ENCODE peak calls at places on chromosomes 6 and 20, in nine cellular contexts. One of them, this sample, is unnamed.

GRCh38 chr6:70210462-70210861 is 92.4 kb downstream of the COL9A1 start:
- DNase-seq in GM23248: peak; percentile 17
- DNase-seq in neural progenitor cell: no peak
- DNase-seq in trophoblast cell: no peak
- DNase-seq in MM.1S: no peak
- DNase-seq in NT2/D1: no peak
- DNase-seq in GM12878: no peak
- DNase-seq in PC-3: peak; percentile 24
- DNase-seq in astrocyte: no peak
- DNase-seq in this sample: no peak

GRCh38 chr6:14635933-14636599 is 518.5 kb downstream of the CD83 start:
- DNase-seq in GM23248: no peak
- DNase-seq in neural progenitor cell: no peak
- DNase-seq in trophoblast cell: no peak
- DNase-seq in MM.1S: peak; percentile 67
- DNase-seq in NT2/D1: no peak
- DNase-seq in GM12878: peak; percentile 30
- DNase-seq in PC-3: no peak
- DNase-seq in astrocyte: no peak
- DNase-seq in this sample: no peak

GRCh38 chr6:170289971-170290305 is 940 bp downstream of the DLL1 start:
- DNase-seq in GM23248: no peak
- DNase-seq in neural progenitor cell: no peak
- DNase-seq in trophoblast cell: no peak
- DNase-seq in MM.1S: no peak
- DNase-seq in NT2/D1: no peak
- DNase-seq in GM12878: no peak
- DNase-seq in PC-3: no peak
- DNase-seq in astrocyte: no peak
- DNase-seq in this sample: no peak

GRCh38 chr6:1554881-1555569 is 54.7 kb upstream of the FOXC1 start:
- DNase-seq in GM23248: peak; percentile 84
- DNase-seq in neural progenitor cell: peak; percentile 78
- DNase-seq in trophoblast cell: no peak
- DNase-seq in MM.1S: peak; percentile 47
- DNase-seq in NT2/D1: no peak
- DNase-seq in GM12878: no peak
- DNase-seq in PC-3: peak; percentile 46
- DNase-seq in astrocyte: peak; percentile 20
- DNase-seq in this sample: peak; percentile 80

GRCh38 chr6:6824381-6824780 is 235.9 kb downstream of the LY86 start:
- DNase-seq in GM23248: no peak
- DNase-seq in neural progenitor cell: no peak
- DNase-seq in trophoblast cell: no peak
- DNase-seq in MM.1S: no peak
- DNase-seq in NT2/D1: no peak
- DNase-seq in GM12878: no peak
- DNase-seq in PC-3: no peak
- DNase-seq in astrocyte: no peak
- DNase-seq in this sample: no peak

GRCh38 chr6:24472181-24472580 is 17.2 kb downstream of the GPLD1 start:
- DNase-seq in GM23248: no peak
- DNase-seq in neural progenitor cell: no peak
- DNase-seq in trophoblast cell: no peak
- DNase-seq in MM.1S: no peak
- DNase-seq in NT2/D1: no peak
- DNase-seq in GM12878: no peak
- DNase-seq in PC-3: peak; percentile 74
- DNase-seq in astrocyte: no peak
- DNase-seq in this sample: peak; percentile 44

GRCh38 chr6:31822038-31822821 is 5.3 kb upstream of the HSPA1B start:
- DNase-seq in GM23248: peak; percentile 90
- DNase-seq in neural progenitor cell: peak; percentile 67
- DNase-seq in trophoblast cell: peak; percentile 59
- DNase-seq in MM.1S: peak; percentile 86
- DNase-seq in NT2/D1: no peak
- DNase-seq in GM12878: no peak
- DNase-seq in PC-3: peak; percentile 92
- DNase-seq in astrocyte: peak; percentile 60
- DNase-seq in this sample: peak; percentile 90

GRCh38 chr20:14264869-14265268 is 72.5 kb downstream of the FLRT3 start:
- DNase-seq in GM23248: peak; percentile 63
- DNase-seq in neural progenitor cell: no peak
- DNase-seq in trophoblast cell: no peak
- DNase-seq in MM.1S: peak; percentile 7
- DNase-seq in NT2/D1: no peak
- DNase-seq in GM12878: no peak
- DNase-seq in PC-3: peak; percentile 53
- DNase-seq in astrocyte: no peak
- DNase-seq in this sample: peak; percentile 57

GRCh38 chr6:35478259-35478658 is 10.1 kb downstream of the RPL10A start:
- DNase-seq in GM23248: no peak
- DNase-seq in neural progenitor cell: no peak
- DNase-seq in trophoblast cell: no peak
- DNase-seq in MM.1S: no peak
- DNase-seq in NT2/D1: no peak
- DNase-seq in GM12878: no peak
- DNase-seq in PC-3: no peak
- DNase-seq in astrocyte: no peak
- DNase-seq in this sample: no peak

GRCh38 chr6:146111864-146112263 is 83.0 kb downstream of the GRM1 start:
- DNase-seq in GM23248: no peak
- DNase-seq in neural progenitor cell: no peak
- DNase-seq in trophoblast cell: no peak
- DNase-seq in MM.1S: no peak
- DNase-seq in NT2/D1: no peak
- DNase-seq in GM12878: no peak
- DNase-seq in PC-3: no peak
- DNase-seq in astrocyte: no peak
- DNase-seq in this sample: no peak

GRCh38 chr6:148620579-148621298 is 126.1 kb upstream of the UST start:
- DNase-seq in GM23248: no peak
- DNase-seq in neural progenitor cell: no peak
- DNase-seq in trophoblast cell: no peak
- DNase-seq in MM.1S: no peak
- DNase-seq in NT2/D1: no peak
- DNase-seq in GM12878: peak; percentile 21
- DNase-seq in PC-3: no peak
- DNase-seq in astrocyte: no peak
- DNase-seq in this sample: no peak

GRCh38 chr20:25355191-25355590 is 35.4 kb downstream of the ABHD12 start:
- DNase-seq in GM23248: no peak
- DNase-seq in neural progenitor cell: no peak
- DNase-seq in trophoblast cell: no peak
- DNase-seq in MM.1S: no peak
- DNase-seq in NT2/D1: no peak
- DNase-seq in GM12878: no peak
- DNase-seq in PC-3: no peak
- DNase-seq in astrocyte: no peak
- DNase-seq in this sample: no peak

GRCh38 chr6:116396451-116396850 is 25.7 kb downstream of the DSE start:
- DNase-seq in GM23248: no peak
- DNase-seq in neural progenitor cell: no peak
- DNase-seq in trophoblast cell: no peak
- DNase-seq in MM.1S: no peak
- DNase-seq in NT2/D1: no peak
- DNase-seq in GM12878: no peak
- DNase-seq in PC-3: no peak
- DNase-seq in astrocyte: peak; percentile 56
- DNase-seq in this sample: peak; percentile 36

DNA sequence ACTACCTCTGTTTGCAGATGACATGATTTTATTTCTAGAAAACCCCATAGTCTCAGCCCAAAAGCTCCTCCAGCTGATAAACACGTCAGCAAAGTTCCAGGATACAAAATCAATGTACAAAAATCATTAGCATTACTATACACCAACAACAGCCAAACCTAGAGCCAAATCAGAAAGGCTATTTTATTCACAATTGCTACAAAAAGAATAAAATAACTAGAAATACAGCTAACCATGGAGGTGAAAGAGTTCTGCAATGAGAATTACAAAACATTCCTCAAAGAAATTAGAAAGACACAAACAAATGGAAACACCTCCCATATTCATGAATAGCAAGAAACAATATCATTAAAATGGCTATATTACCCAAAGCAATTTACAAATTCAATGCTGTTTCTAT is 65.6 kb upstream of the HTR1E start:
- DNase-seq in GM23248: no peak
- DNase-seq in neural progenitor cell: no peak
- DNase-seq in trophoblast cell: peak; percentile 17
- DNase-seq in MM.1S: peak; percentile 30
- DNase-seq in NT2/D1: no peak
- DNase-seq in GM12878: no peak
- DNase-seq in PC-3: no peak
- DNase-seq in astrocyte: no peak
- DNase-seq in this sample: peak; percentile 25
- H3K4me1 ChIP-seq in GM23248: no peaks in the 10 kb centered on the region
- H3K4me1 ChIP-seq in neural progenitor cell: no peaks in the 10 kb centered on the region
- H3K4me1 ChIP-seq in trophoblast cell: no peaks in the 10 kb centered on the region
- H3K4me1 ChIP-seq in MM.1S: no peaks in the 10 kb centered on the region
- H3K4me1 ChIP-seq in NT2/D1: no peaks in the 10 kb centered on the region
- H3K4me1 ChIP-seq in GM12878: no peaks in the 10 kb centered on the region
- H3K4me1 ChIP-seq in PC-3: no peaks in the 10 kb centered on the region
- H3K4me1 ChIP-seq in astrocyte: no peaks in the 10 kb centered on the region
- H3K4me1 ChIP-seq in this sample: no peaks in the 10 kb centered on the region

GRCh38 chr6:135936606-135937005 is 85.1 kb downstream of the PDE7B start:
- DNase-seq in GM23248: peak; percentile 97
- DNase-seq in neural progenitor cell: no peak
- DNase-seq in trophoblast cell: peak; percentile 62
- DNase-seq in MM.1S: no peak
- DNase-seq in NT2/D1: no peak
- DNase-seq in GM12878: no peak
- DNase-seq in PC-3: peak; percentile 96
- DNase-seq in astrocyte: peak; percentile 96
- DNase-seq in this sample: peak; percentile 95
- H3K9ac ChIP-seq in GM23248: peak overlapping the region; percentile 79
- H3K9ac ChIP-seq in neural progenitor cell: no peak overlapping the region
- H3K9ac ChIP-seq in trophoblast cell: no peak overlapping the region
- H3K9ac ChIP-seq in MM.1S: no peak overlapping the region
- H3K9ac ChIP-seq in NT2/D1: no peak overlapping the region
- H3K9ac ChIP-seq in GM12878: no peak overlapping the region
- H3K9ac ChIP-seq in PC-3: peak overlapping the region; percentile 77
- H3K9ac ChIP-seq in astrocyte: peak overlapping the region; percentile 79
- H3K9ac ChIP-seq in this sample: peak overlapping the region; percentile 61

DNA sequence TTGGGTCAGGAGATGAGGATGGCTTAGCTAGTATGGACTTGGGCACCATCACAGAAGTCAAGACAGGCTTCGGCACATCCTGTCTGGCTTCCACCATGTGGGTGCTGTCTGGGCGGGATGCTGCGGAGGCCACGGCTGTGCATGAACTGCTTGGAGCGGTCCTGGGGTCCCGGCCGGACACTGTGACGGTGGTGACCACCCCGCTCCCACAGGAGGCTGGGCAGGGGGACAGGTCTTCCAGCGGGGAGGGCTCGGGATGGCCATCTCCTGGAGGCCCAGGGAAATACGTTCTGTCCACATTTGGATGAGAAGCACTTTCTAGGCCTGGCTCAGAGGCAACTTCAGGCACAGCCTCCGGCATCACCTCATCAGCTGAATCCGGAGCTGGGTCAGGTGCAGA is 32.1 kb upstream of the TCFL5 start:
- DNase-seq in GM23248: peak; percentile 18
- DNase-seq in neural progenitor cell: peak; percentile 34
- DNase-seq in trophoblast cell: no peak
- DNase-seq in MM.1S: no peak
- DNase-seq in NT2/D1: no peak
- DNase-seq in GM12878: no peak
- DNase-seq in PC-3: no peak
- DNase-seq in astrocyte: no peak
- DNase-seq in this sample: no peak
- H3K4me1 ChIP-seq in GM23248: no peaks in the 10 kb centered on the region
- H3K4me1 ChIP-seq in neural progenitor cell: peaks cover 2% of the 10 kb centered on the region
- H3K4me1 ChIP-seq in trophoblast cell: no peaks in the 10 kb centered on the region
- H3K4me1 ChIP-seq in MM.1S: no peaks in the 10 kb centered on the region
- H3K4me1 ChIP-seq in NT2/D1: no peaks in the 10 kb centered on the region
- H3K4me1 ChIP-seq in GM12878: no peaks in the 10 kb centered on the region
- H3K4me1 ChIP-seq in PC-3: no peaks in the 10 kb centered on the region
- H3K4me1 ChIP-seq in astrocyte: no peaks in the 10 kb centered on the region
- H3K4me1 ChIP-seq in this sample: peaks cover 5% of the 10 kb centered on the region

GRCh38 chr20:42378826-42379225 is 760.6 kb upstream of the CHD6 start:
- DNase-seq in GM23248: no peak
- DNase-seq in neural progenitor cell: no peak
- DNase-seq in trophoblast cell: no peak
- DNase-seq in MM.1S: no peak
- DNase-seq in NT2/D1: no peak
- DNase-seq in GM12878: no peak
- DNase-seq in PC-3: no peak
- DNase-seq in astrocyte: no peak
- DNase-seq in this sample: no peak
- H3K9ac ChIP-seq in GM23248: no peak overlapping the region
- H3K9ac ChIP-seq in neural progenitor cell: no peak overlapping the region
- H3K9ac ChIP-seq in trophoblast cell: no peak overlapping the region
- H3K9ac ChIP-seq in MM.1S: no peak overlapping the region
- H3K9ac ChIP-seq in NT2/D1: no peak overlapping the region
- H3K9ac ChIP-seq in GM12878: no peak overlapping the region
- H3K9ac ChIP-seq in PC-3: no peak overlapping the region
- H3K9ac ChIP-seq in astrocyte: no peak overlapping the region
- H3K9ac ChIP-seq in this sample: no peak overlapping the region

GRCh38 chr6:53916804-53917463 is 122.1 kb downstream of the LRRC1 start:
- DNase-seq in GM23248: no peak
- DNase-seq in neural progenitor cell: no peak
- DNase-seq in trophoblast cell: no peak
- DNase-seq in MM.1S: peak; percentile 82
- DNase-seq in NT2/D1: no peak
- DNase-seq in GM12878: no peak
- DNase-seq in PC-3: no peak
- DNase-seq in astrocyte: no peak
- DNase-seq in this sample: no peak
- H3K4me1 ChIP-seq in GM23248: no peaks in the 10 kb centered on the region
- H3K4me1 ChIP-seq in neural progenitor cell: no peaks in the 10 kb centered on the region
- H3K4me1 ChIP-seq in trophoblast cell: peaks cover 2% of the 10 kb centered on the region
- H3K4me1 ChIP-seq in MM.1S: peaks cover 50% of the 10 kb centered on the region
- H3K4me1 ChIP-seq in NT2/D1: no peaks in the 10 kb centered on the region
- H3K4me1 ChIP-seq in GM12878: no peaks in the 10 kb centered on the region
- H3K4me1 ChIP-seq in PC-3: no peaks in the 10 kb centered on the region
- H3K4me1 ChIP-seq in astrocyte: no peaks in the 10 kb centered on the region
- H3K4me1 ChIP-seq in this sample: peaks cover 14% of the 10 kb centered on the region

DNA sequence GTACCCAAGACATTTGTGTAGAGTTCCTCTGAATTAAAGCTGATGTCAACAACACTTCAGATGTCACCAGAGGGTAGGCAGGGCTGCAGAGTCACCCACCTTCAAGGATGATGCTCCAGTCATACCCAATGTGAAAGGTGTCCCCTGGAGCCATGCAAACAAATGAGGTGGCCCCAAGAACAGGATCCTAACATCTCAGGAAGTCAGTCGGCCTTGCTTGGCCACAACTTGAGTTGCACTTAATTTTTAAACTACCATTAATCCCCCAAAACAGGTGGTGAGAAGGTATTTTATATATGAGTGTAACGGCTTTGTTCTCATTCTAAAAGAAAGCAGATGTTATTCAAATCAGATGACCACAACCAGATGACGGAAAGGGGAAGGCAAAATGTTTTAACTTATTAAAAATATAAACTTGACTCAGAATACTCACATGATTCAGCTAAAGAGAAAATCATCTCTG is 21.1 kb upstream of the SERPINB1 start:
- DNase-seq in GM23248: no peak
- DNase-seq in neural progenitor cell: no peak
- DNase-seq in trophoblast cell: no peak
- DNase-seq in MM.1S: peak; percentile 60
- DNase-seq in NT2/D1: no peak
- DNase-seq in GM12878: peak; percentile 93
- DNase-seq in PC-3: no peak
- DNase-seq in astrocyte: no peak
- DNase-seq in this sample: no peak
- H3K9ac ChIP-seq in GM23248: no peak overlapping the region
- H3K9ac ChIP-seq in neural progenitor cell: no peak overlapping the region
- H3K9ac ChIP-seq in trophoblast cell: no peak overlapping the region
- H3K9ac ChIP-seq in MM.1S: no peak overlapping the region
- H3K9ac ChIP-seq in NT2/D1: no peak overlapping the region
- H3K9ac ChIP-seq in GM12878: no peak overlapping the region
- H3K9ac ChIP-seq in PC-3: no peak overlapping the region
- H3K9ac ChIP-seq in astrocyte: no peak overlapping the region
- H3K9ac ChIP-seq in this sample: no peak overlapping the region

GRCh38 chr6:22838346-22838745 is 269.0 kb downstream of the HDGFL1 start:
- DNase-seq in GM23248: peak; percentile 12
- DNase-seq in neural progenitor cell: no peak
- DNase-seq in trophoblast cell: no peak
- DNase-seq in MM.1S: no peak
- DNase-seq in NT2/D1: no peak
- DNase-seq in GM12878: no peak
- DNase-seq in PC-3: no peak
- DNase-seq in astrocyte: no peak
- DNase-seq in this sample: peak; percentile 4
- H3K4me1 ChIP-seq in GM23248: no peaks in the 10 kb centered on the region
- H3K4me1 ChIP-seq in neural progenitor cell: no peaks in the 10 kb centered on the region
- H3K4me1 ChIP-seq in trophoblast cell: no peaks in the 10 kb centered on the region
- H3K4me1 ChIP-seq in MM.1S: no peaks in the 10 kb centered on the region
- H3K4me1 ChIP-seq in NT2/D1: no peaks in the 10 kb centered on the region
- H3K4me1 ChIP-seq in GM12878: no peaks in the 10 kb centered on the region
- H3K4me1 ChIP-seq in PC-3: no peaks in the 10 kb centered on the region
- H3K4me1 ChIP-seq in astrocyte: no peaks in the 10 kb centered on the region
- H3K4me1 ChIP-seq in this sample: no peaks in the 10 kb centered on the region